ENCODE peak calls at places on chromosome 9, in four cellular contexts. B is A673, O is colonic mucosa, E is mucosa of descending colon. I is an unnamed sample. For H3K4me1, the result is how much of the 10 kb centered on the place peaks cover.

GRCh38 chr9:84988621-84989020 is 319.1 kb downstream of the NTRK2 start:
- DNase-seq in E (no peak), O (no peak), B (no peak), I (no peak)

GRCh38 chr9:125739442-125739841 is 7.7 kb upstream of the PBX3 start:
- DNase-seq in O (no peak), B (no peak), E (no peak), I (no peak)

GRCh38 chr9:110095776-110096175 is 112.2 kb downstream of the C9orf152 start:
- DNase-seq in O (no peak), E (no peak), B (no peak), I (no peak)

GRCh38 chr9:124735121-124735520 is 36.0 kb downstream of the NR6A1 start:
- DNase-seq in E (no peak), B (no peak), O (no peak), I (peak)

GRCh38 chr9:71036501-71036900 is 84.9 kb downstream of the TRPM3 start:
- DNase-seq in B (peak), O (no peak), E (no peak), I (no peak)

GRCh38 chr9:114452219-114453169 is 52.8 kb downstream of the WHRN start:
- DNase-seq in E (peak), B (no peak), O (peak), I (no peak)

GRCh38 chr9:136745389-136746218 is 2.7 kb downstream of the LCN6 start:
- DNase-seq in E (peak), O (no peak), B (no peak), I (no peak)

GRCh38 chr9:109901191-109901590 is 121.2 kb downstream of the PALM2AKAP2 start:
- DNase-seq in E (no peak), B (no peak), O (no peak), I (no peak)

GRCh38 chr9:125732562-125732961 is 14.6 kb upstream of the PBX3 start:
- DNase-seq in E (no peak), O (no peak), B (no peak), I (no peak)

GRCh38 chr9:90477535-90477934 is 165.1 kb downstream of the DIRAS2 start:
- DNase-seq in E (no peak), O (no peak), B (no peak), I (no peak)

GRCh38 chr9:83196946-83197345 is 134.0 kb upstream of the RASEF start:
- DNase-seq in E (no peak), B (no peak), O (no peak), I (no peak)

GRCh38 chr9:89935115-89935514 is 330.3 kb downstream of the GADD45G start:
- DNase-seq in O (no peak), E (no peak), B (no peak), I (no peak)

GRCh38 chr9:69028754-69029153 is 6.8 kb upstream of the FXN start:
- DNase-seq in B (no peak), E (no peak), O (no peak), I (no peak)

GRCh38 chr9:2559212-2560152 is 62.1 kb upstream of the VLDLR start:
- DNase-seq in B (peak), E (peak), O (peak), I (no peak)

GRCh38 chr9:71819115-71819739 is 50.9 kb upstream of the CEMIP2 start:
- DNase-seq in O (peak), B (peak), E (no peak), I (no peak)

GRCh38 chr9:114681594-114682332 is at the start of gene TEX48:
- DNase-seq in E (peak), O (peak), B (peak), I (peak)

GRCh38 chr9:30039712-30040111 is 2344.7 kb upstream of the ACO1 start:
- DNase-seq in B (peak), E (no peak), O (no peak), I (no peak)
- TF ChIP-seq CTCF in B (no peak), E (no peak), O (no peak), I (no peak)

GRCh38 chr9:112384690-112385089 is 4.8 kb downstream of the HSDL2 start:
- DNase-seq in B (no peak), O (no peak), E (no peak), I (no peak)
- H3K4me1 ChIP-seq in B (under half), O (under half), E (under half), I (under half)

GRCh38 chr9:34652608-34653007 is 623 bp downstream of the IL11RA start:
- DNase-seq in E (no peak), O (no peak), B (no peak), I (no peak)

GRCh38 chr9:34650816-34651215 is 1.2 kb upstream of the IL11RA start:
- DNase-seq in E (peak), O (no peak), B (no peak), I (no peak)

GRCh38 chr9:34651286-34651685 is 699 bp upstream of the IL11RA start:
- DNase-seq in E (peak), B (no peak), O (peak), I (no peak)

GRCh38 chr9:34653131-34653530 is 1.1 kb downstream of the IL11RA start:
- DNase-seq in O (no peak), E (no peak), B (no peak), I (no peak)

DNA sequence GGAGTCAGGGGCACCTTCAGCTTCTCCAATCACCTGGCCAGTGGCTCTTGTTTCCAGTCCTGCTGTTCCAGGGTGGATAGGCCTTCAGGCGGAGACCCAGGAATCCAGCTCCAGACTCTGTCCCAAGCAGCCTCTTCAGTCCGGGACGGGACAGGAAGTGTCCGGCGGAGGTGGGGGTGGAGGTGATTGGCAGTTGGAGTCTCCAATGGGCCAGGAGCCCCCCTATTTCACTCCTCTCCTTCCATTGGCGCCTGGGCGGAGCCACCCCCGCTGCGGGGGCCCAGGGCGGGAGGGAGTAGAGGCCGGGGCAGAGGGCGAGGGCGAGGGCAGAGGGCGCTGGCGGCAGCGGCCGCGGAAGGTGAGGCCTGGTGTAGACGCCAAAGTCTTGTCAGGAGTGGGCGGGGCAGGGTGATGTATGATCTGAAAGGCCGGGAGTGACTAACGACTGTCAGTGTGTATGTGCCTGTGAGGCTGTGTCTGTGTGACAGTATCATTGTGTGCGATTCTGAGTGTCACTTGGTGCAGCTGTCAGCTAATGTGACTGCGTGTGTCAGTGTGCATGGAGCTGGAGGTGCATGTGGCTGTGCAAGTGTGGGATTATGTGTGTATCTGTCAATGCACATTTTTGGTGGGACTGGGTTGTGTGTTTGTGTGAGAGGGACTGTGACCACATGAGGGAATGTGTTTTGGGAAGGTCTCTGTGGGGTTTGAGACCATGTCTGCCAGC is at the start of gene IL11RA:
- DNase-seq in O (peak), E (peak), B (no peak), I (peak)
- TF ChIP-seq CTCF in O (no peak), E (no peak), B (no peak), I (no peak)

GRCh38 chr9:38026021-38026809 is 42.8 kb downstream of the SHB start:
- DNase-seq in B (peak), O (no peak), E (no peak), I (no peak)

GRCh38 chr9:38023661-38024035 is 45.4 kb downstream of the SHB start:
- DNase-seq in B (no peak), E (no peak), O (no peak), I (no peak)

GRCh38 chr9:38026840-38027527 is 42.0 kb downstream of the SHB start:
- DNase-seq in O (no peak), E (peak), B (no peak), I (no peak)

GRCh38 chr9:38024036-38024681 is 44.9 kb downstream of the SHB start:
- DNase-seq in E (no peak), B (peak), O (no peak), I (peak)

DNA sequence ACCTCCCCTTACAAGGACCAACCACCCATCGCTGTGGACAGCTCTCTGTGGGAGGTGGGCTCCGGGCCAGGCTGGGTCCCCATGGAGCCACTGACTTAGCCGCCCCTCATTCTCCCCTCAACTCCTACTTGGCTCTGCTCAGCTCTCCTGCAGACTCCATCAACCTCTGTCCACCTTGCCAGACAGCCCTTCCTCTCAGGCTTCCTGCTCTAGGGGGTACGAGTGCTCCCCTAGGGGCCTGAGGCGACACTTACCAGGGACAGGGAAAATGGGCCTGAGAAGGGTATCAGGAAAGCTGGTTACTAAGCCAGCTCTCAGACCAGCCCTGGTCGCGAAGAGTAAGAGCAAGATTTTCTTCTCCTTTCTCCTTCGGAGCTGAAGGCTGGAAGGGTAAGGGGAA is 43.9 kb downstream of the SHB start:
- DNase-seq in O (no peak), E (no peak), B (no peak), I (no peak)
- H3K4me1 ChIP-seq in O (under half), E (under half), B (half or more), I (half or more)

GRCh38 chr9:1013018-1013417 is 36.6 kb downstream of the DMRT3 start:
- DNase-seq in B (no peak), O (no peak), E (no peak), I (no peak)

GRCh38 chr9:1024112-1024511 is 26.0 kb upstream of the DMRT2 start:
- DNase-seq in O (no peak), B (no peak), E (no peak), I (no peak)

DNA sequence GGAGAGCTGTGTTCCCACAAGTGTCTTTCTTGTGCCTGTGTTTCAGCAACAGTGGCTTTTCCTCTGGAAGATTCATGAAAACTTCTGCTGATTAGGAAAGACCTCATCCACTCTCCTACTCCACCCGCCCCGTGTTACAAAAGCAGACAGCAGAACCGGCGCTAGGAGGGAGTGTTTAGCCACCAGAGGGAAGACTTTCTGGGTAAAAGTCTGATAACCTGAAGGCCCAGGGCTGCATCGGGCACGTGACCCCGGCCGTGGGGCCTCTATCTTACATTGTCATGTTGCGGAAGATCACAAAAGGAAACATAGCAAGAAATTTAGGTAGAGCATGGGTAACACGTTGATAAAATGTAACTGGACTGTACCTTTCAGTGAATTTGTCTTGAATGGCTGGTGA is 32.0 kb upstream of the DMRT2 start:
- DNase-seq in E (peak), B (peak), O (peak), I (peak)
- TF ChIP-seq CTCF in E (peak), B (peak), O (peak), I (peak)

GRCh38 chr9:3628239-3628638 is 102.4 kb upstream of the RFX3 start:
- DNase-seq in O (no peak), E (no peak), B (no peak), I (no peak)
- H3K4me1 ChIP-seq in O (under half), E (under half), B (under half), I (under half)

DNA sequence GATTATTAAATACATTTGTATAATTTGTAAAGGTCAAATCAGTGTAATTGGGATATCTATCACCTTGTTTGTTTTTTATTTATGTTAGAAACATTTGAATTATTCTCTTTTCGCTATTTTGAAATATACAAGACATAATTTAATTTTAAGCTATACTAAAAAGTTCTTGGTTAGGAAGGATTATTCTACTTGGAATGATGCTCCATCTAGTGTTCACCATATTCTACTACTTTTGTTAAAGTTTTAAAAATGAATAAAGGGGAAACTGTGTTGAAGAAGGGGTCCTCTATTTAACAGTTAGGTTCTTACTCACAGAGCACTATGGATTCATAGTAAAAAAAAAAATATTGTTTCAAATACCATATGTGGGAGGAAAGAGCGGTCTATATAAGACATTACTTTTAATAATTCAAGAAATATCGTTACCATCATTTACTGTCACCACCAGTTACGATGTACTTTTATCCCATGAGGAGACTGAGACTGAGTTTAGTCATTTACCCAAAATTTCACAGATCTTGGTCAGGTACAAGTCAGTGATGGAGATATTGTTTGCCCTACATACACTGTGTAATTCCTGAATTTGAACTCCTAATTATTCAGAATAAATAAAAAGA is 6.3 kb upstream of the STOM start:
- DNase-seq in B (peak), O (no peak), E (no peak), I (no peak)
- TF ChIP-seq CTCF in B (peak), O (no peak), E (no peak), I (peak)